ENCODE peak calls at places on chromosomes 1 and 21, in eight cellular contexts. One of them, this sample, is unnamed.

GRCh38 chr1:42168798-42169197 is 4.3 kb upstream of the GUCA2A start:
- DNase-seq in left ventricle myocardium inferior: no peak
- DNase-seq in osteoblast: peak; percentile 44
- DNase-seq in cardiac muscle cell: no peak
- DNase-seq in mammary epithelial cell: no peak
- DNase-seq in uterus: no peak
- DNase-seq in OCI-LY7: no peak
- DNase-seq in colonic mucosa: no peak
- DNase-seq in this sample: no peak

GRCh38 chr1:237705462-237705861 is 185.3 kb downstream of the ZP4 start:
- DNase-seq in mammary epithelial cell: peak; percentile 11
- DNase-seq in OCI-LY7: no peak
- DNase-seq in left ventricle myocardium inferior: no peak
- DNase-seq in cardiac muscle cell: no peak
- DNase-seq in colonic mucosa: no peak
- DNase-seq in osteoblast: no peak
- DNase-seq in uterus: no peak
- DNase-seq in this sample: no peak

GRCh38 chr1:92473781-92474495 is 12.8 kb downstream of the GFI1 start:
- DNase-seq in uterus: no peak
- DNase-seq in osteoblast: no peak
- DNase-seq in OCI-LY7: no peak
- DNase-seq in left ventricle myocardium inferior: no peak
- DNase-seq in colonic mucosa: no peak
- DNase-seq in mammary epithelial cell: no peak
- DNase-seq in cardiac muscle cell: no peak
- DNase-seq in this sample: no peak

GRCh38 chr1:29805122-29805895 is 569.0 kb downstream of the PTPRU start:
- DNase-seq in left ventricle myocardium inferior: no peak
- DNase-seq in OCI-LY7: no peak
- DNase-seq in cardiac muscle cell: no peak
- DNase-seq in uterus: peak; percentile 9
- DNase-seq in osteoblast: no peak
- DNase-seq in colonic mucosa: peak; percentile 7
- DNase-seq in mammary epithelial cell: no peak
- DNase-seq in this sample: peak; percentile 48

GRCh38 chr1:235614442-235614954 is 35.1 kb downstream of the GNG4 start:
- DNase-seq in colonic mucosa: no peak
- DNase-seq in osteoblast: no peak
- DNase-seq in OCI-LY7: no peak
- DNase-seq in uterus: no peak
- DNase-seq in cardiac muscle cell: no peak
- DNase-seq in mammary epithelial cell: no peak
- DNase-seq in left ventricle myocardium inferior: no peak
- DNase-seq in this sample: no peak

GRCh38 chr1:65425697-65426096 is 5.2 kb downstream of the LEPR start:
- DNase-seq in mammary epithelial cell: peak; percentile 91
- DNase-seq in colonic mucosa: no peak
- DNase-seq in OCI-LY7: no peak
- DNase-seq in uterus: no peak
- DNase-seq in osteoblast: peak; percentile 27
- DNase-seq in left ventricle myocardium inferior: no peak
- DNase-seq in cardiac muscle cell: peak; percentile 90
- DNase-seq in this sample: no peak

GRCh38 chr1:3372317-3372716 is 82.1 kb upstream of the ARHGEF16 start:
- DNase-seq in uterus: no peak
- DNase-seq in OCI-LY7: no peak
- DNase-seq in mammary epithelial cell: no peak
- DNase-seq in left ventricle myocardium inferior: no peak
- DNase-seq in cardiac muscle cell: no peak
- DNase-seq in colonic mucosa: no peak
- DNase-seq in osteoblast: no peak
- DNase-seq in this sample: no peak

GRCh38 chr21:33125981-33126380 is 56.0 kb downstream of the OLIG1 start:
- DNase-seq in colonic mucosa: no peak
- DNase-seq in mammary epithelial cell: no peak
- DNase-seq in OCI-LY7: no peak
- DNase-seq in left ventricle myocardium inferior: no peak
- DNase-seq in osteoblast: no peak
- DNase-seq in cardiac muscle cell: no peak
- DNase-seq in uterus: no peak
- DNase-seq in this sample: no peak

GRCh38 chr1:225280563-225280962 is 147.3 kb downstream of the LBR start:
- DNase-seq in osteoblast: no peak
- DNase-seq in mammary epithelial cell: no peak
- DNase-seq in uterus: no peak
- DNase-seq in colonic mucosa: no peak
- DNase-seq in left ventricle myocardium inferior: no peak
- DNase-seq in cardiac muscle cell: no peak
- DNase-seq in OCI-LY7: no peak
- DNase-seq in this sample: no peak

GRCh38 chr1:230327892-230328284 is 98.2 kb downstream of the PGBD5 start:
- DNase-seq in uterus: no peak
- DNase-seq in OCI-LY7: no peak
- DNase-seq in osteoblast: no peak
- DNase-seq in colonic mucosa: no peak
- DNase-seq in cardiac muscle cell: no peak
- DNase-seq in left ventricle myocardium inferior: no peak
- DNase-seq in mammary epithelial cell: no peak
- DNase-seq in this sample: no peak

GRCh38 chr1:66439028-66439427 is 94.9 kb upstream of the SGIP1 start:
- DNase-seq in osteoblast: peak; percentile 52
- DNase-seq in uterus: no peak
- DNase-seq in cardiac muscle cell: no peak
- DNase-seq in OCI-LY7: peak; percentile 27
- DNase-seq in left ventricle myocardium inferior: no peak
- DNase-seq in mammary epithelial cell: peak; percentile 17
- DNase-seq in colonic mucosa: no peak
- DNase-seq in this sample: no peak

GRCh38 chr1:203439086-203439620 is 36.5 kb upstream of the PRELP start:
- DNase-seq in OCI-LY7: no peak
- DNase-seq in osteoblast: no peak
- DNase-seq in colonic mucosa: no peak
- DNase-seq in mammary epithelial cell: no peak
- DNase-seq in cardiac muscle cell: peak; percentile 16
- DNase-seq in left ventricle myocardium inferior: no peak
- DNase-seq in uterus: no peak
- DNase-seq in this sample: no peak

GRCh38 chr1:22849770-22850169 is 122.9 kb downstream of the LACTBL1 start:
- DNase-seq in osteoblast: no peak
- DNase-seq in mammary epithelial cell: no peak
- DNase-seq in uterus: no peak
- DNase-seq in left ventricle myocardium inferior: no peak
- DNase-seq in OCI-LY7: no peak
- DNase-seq in colonic mucosa: no peak
- DNase-seq in cardiac muscle cell: no peak
- DNase-seq in this sample: no peak

GRCh38 chr1:10779201-10779600 is 17.2 kb downstream of the CASZ1 start:
- DNase-seq in mammary epithelial cell: peak; percentile 98
- DNase-seq in OCI-LY7: no peak
- DNase-seq in cardiac muscle cell: no peak
- DNase-seq in uterus: no peak
- DNase-seq in colonic mucosa: peak; percentile 84
- DNase-seq in left ventricle myocardium inferior: no peak
- DNase-seq in osteoblast: no peak
- DNase-seq in this sample: no peak

GRCh38 chr1:100441651-100442050 is 89.3 kb downstream of the CDC14A start:
- DNase-seq in osteoblast: no peak
- DNase-seq in colonic mucosa: no peak
- DNase-seq in mammary epithelial cell: no peak
- DNase-seq in cardiac muscle cell: no peak
- DNase-seq in uterus: no peak
- DNase-seq in OCI-LY7: no peak
- DNase-seq in left ventricle myocardium inferior: no peak
- DNase-seq in this sample: no peak

GRCh38 chr1:159900086-159900680 is at the start of gene CFAP45:
- DNase-seq in cardiac muscle cell: peak; percentile 91
- DNase-seq in colonic mucosa: peak; percentile 89
- DNase-seq in uterus: peak; percentile 67
- DNase-seq in left ventricle myocardium inferior: peak; percentile 82
- DNase-seq in mammary epithelial cell: peak; percentile 68
- DNase-seq in OCI-LY7: no peak
- DNase-seq in osteoblast: peak; percentile 93
- DNase-seq in this sample: peak; percentile 92

GRCh38 chr1:85692730-85693314 is 15.4 kb downstream of the ZNHIT6 start:
- DNase-seq in uterus: no peak
- DNase-seq in left ventricle myocardium inferior: no peak
- DNase-seq in colonic mucosa: no peak
- DNase-seq in OCI-LY7: no peak
- DNase-seq in cardiac muscle cell: peak; percentile 79
- DNase-seq in osteoblast: no peak
- DNase-seq in mammary epithelial cell: peak; percentile 17
- DNase-seq in this sample: no peak

GRCh38 chr21:9750341-9751086 is 770.9 kb upstream of the TPTE start:
- DNase-seq in mammary epithelial cell: no peak
- DNase-seq in colonic mucosa: no peak
- DNase-seq in uterus: no peak
- DNase-seq in OCI-LY7: no peak
- DNase-seq in cardiac muscle cell: no peak
- DNase-seq in left ventricle myocardium inferior: no peak
- DNase-seq in osteoblast: no peak
- DNase-seq in this sample: no peak
- H3K9me3 ChIP-seq in mammary epithelial cell: peaks cover 72% of the 10 kb centered on the region
- H3K9me3 ChIP-seq in colonic mucosa: peaks cover 6% of the 10 kb centered on the region
- H3K9me3 ChIP-seq in uterus: no peaks in the 10 kb centered on the region
- H3K9me3 ChIP-seq in OCI-LY7: peaks cover 14% of the 10 kb centered on the region
- H3K9me3 ChIP-seq in cardiac muscle cell: peaks cover 14% of the 10 kb centered on the region
- H3K9me3 ChIP-seq in left ventricle myocardium inferior: no peaks in the 10 kb centered on the region
- H3K9me3 ChIP-seq in osteoblast: peaks cover 23% of the 10 kb centered on the region
- H3K9me3 ChIP-seq in this sample: no peaks in the 10 kb centered on the region

GRCh38 chr1:37925316-37925715 is 21.5 kb downstream of the INPP5B start:
- DNase-seq in cardiac muscle cell: no peak
- DNase-seq in uterus: no peak
- DNase-seq in mammary epithelial cell: no peak
- DNase-seq in OCI-LY7: peak; percentile 68
- DNase-seq in left ventricle myocardium inferior: no peak
- DNase-seq in osteoblast: no peak
- DNase-seq in colonic mucosa: no peak
- DNase-seq in this sample: no peak

GRCh38 chr1:37923551-37923889 is 23.3 kb downstream of the INPP5B start:
- DNase-seq in mammary epithelial cell: no peak
- DNase-seq in OCI-LY7: no peak
- DNase-seq in cardiac muscle cell: no peak
- DNase-seq in left ventricle myocardium inferior: no peak
- DNase-seq in uterus: no peak
- DNase-seq in osteoblast: no peak
- DNase-seq in colonic mucosa: no peak
- DNase-seq in this sample: no peak

GRCh38 chr1:37930246-37931142 is 16.4 kb downstream of the INPP5B start:
- DNase-seq in osteoblast: peak; percentile 36
- DNase-seq in OCI-LY7: peak; percentile 68
- DNase-seq in left ventricle myocardium inferior: peak; percentile 34
- DNase-seq in colonic mucosa: peak; percentile 26
- DNase-seq in uterus: no peak
- DNase-seq in mammary epithelial cell: peak; percentile 27
- DNase-seq in cardiac muscle cell: peak; percentile 14
- DNase-seq in this sample: no peak

GRCh38 chr1:37922767-37923550 is 23.9 kb downstream of the INPP5B start:
- DNase-seq in OCI-LY7: peak; percentile 93
- DNase-seq in uterus: no peak
- DNase-seq in colonic mucosa: no peak
- DNase-seq in cardiac muscle cell: no peak
- DNase-seq in mammary epithelial cell: no peak
- DNase-seq in left ventricle myocardium inferior: no peak
- DNase-seq in osteoblast: no peak
- DNase-seq in this sample: no peak

GRCh38 chr1:37926061-37926924 is 20.6 kb downstream of the INPP5B start:
- DNase-seq in cardiac muscle cell: no peak
- DNase-seq in osteoblast: peak; percentile 58
- DNase-seq in colonic mucosa: no peak
- DNase-seq in uterus: no peak
- DNase-seq in OCI-LY7: peak; percentile 79
- DNase-seq in left ventricle myocardium inferior: no peak
- DNase-seq in mammary epithelial cell: no peak
- DNase-seq in this sample: no peak
- H3K4me3 ChIP-seq in cardiac muscle cell: no peak overlapping the region
- H3K4me3 ChIP-seq in osteoblast: no peak overlapping the region
- H3K4me3 ChIP-seq in colonic mucosa: no peak overlapping the region
- H3K4me3 ChIP-seq in uterus: no peak overlapping the region
- H3K4me3 ChIP-seq in OCI-LY7: peak overlapping the region; percentile 62
- H3K4me3 ChIP-seq in left ventricle myocardium inferior: peak overlapping the region; percentile 10
- H3K4me3 ChIP-seq in mammary epithelial cell: no peak overlapping the region
- H3K4me3 ChIP-seq in this sample: no peak overlapping the region

DNA sequence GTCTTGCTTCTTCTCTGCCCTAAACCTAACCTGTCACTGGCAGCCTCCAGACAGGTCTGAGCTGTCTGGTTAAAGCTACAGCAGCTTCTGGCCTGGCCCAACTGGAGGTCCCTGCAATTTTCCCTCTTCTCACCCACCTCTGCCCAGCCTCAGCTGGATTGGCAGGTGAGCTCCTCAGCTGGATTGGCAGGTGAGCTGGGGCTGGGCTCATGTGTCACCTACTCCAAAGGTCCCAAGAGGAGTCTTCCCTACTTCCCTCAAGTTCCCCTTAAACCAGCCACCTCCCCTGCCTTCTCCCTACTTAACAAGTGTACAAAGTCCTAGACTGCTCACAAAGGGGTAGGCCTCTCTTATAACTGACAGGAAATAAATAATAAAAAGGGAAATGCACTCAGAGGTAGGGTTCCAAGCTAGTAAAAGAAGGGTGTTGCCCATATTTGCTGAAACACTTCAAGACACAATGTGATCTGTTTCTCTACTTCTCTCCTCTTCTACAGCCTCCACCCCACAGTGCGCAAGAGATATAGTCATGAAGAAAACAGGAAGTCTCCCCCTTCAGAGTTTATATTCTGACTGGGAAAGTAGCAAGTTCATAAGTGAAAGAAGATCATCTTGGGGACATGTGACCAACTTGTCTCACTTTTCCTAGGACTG is at the start of gene GPA33:
- DNase-seq in uterus: no peak
- DNase-seq in osteoblast: no peak
- DNase-seq in colonic mucosa: peak; percentile 88
- DNase-seq in cardiac muscle cell: no peak
- DNase-seq in left ventricle myocardium inferior: no peak
- DNase-seq in OCI-LY7: peak; percentile 23
- DNase-seq in mammary epithelial cell: no peak
- DNase-seq in this sample: no peak
- H3K27ac ChIP-seq in uterus: no peak within 1 kb of the TSS
- H3K27ac ChIP-seq in osteoblast: no peak within 1 kb of the TSS
- H3K27ac ChIP-seq in colonic mucosa: peak within 1 kb of the TSS; percentile 93
- H3K27ac ChIP-seq in cardiac muscle cell: no peak within 1 kb of the TSS
- H3K27ac ChIP-seq in left ventricle myocardium inferior: no peak within 1 kb of the TSS
- H3K27ac ChIP-seq in OCI-LY7: no peak within 1 kb of the TSS
- H3K27ac ChIP-seq in mammary epithelial cell: no peak within 1 kb of the TSS
- H3K27ac ChIP-seq in this sample: no peak within 1 kb of the TSS

GRCh38 chr21:36693144-36694040 is 5.5 kb upstream of the SIM2 start:
- DNase-seq in osteoblast: peak; percentile 74
- DNase-seq in colonic mucosa: no peak
- DNase-seq in OCI-LY7: no peak
- DNase-seq in mammary epithelial cell: no peak
- DNase-seq in uterus: no peak
- DNase-seq in left ventricle myocardium inferior: no peak
- DNase-seq in cardiac muscle cell: no peak
- DNase-seq in this sample: no peak
- H3K9me3 ChIP-seq in osteoblast: no peaks in the 10 kb centered on the region
- H3K9me3 ChIP-seq in colonic mucosa: no peaks in the 10 kb centered on the region
- H3K9me3 ChIP-seq in OCI-LY7: no peaks in the 10 kb centered on the region
- H3K9me3 ChIP-seq in mammary epithelial cell: no peaks in the 10 kb centered on the region
- H3K9me3 ChIP-seq in uterus: no peaks in the 10 kb centered on the region
- H3K9me3 ChIP-seq in left ventricle myocardium inferior: no peaks in the 10 kb centered on the region
- H3K9me3 ChIP-seq in cardiac muscle cell: no peaks in the 10 kb centered on the region
- H3K9me3 ChIP-seq in this sample: peaks cover 2% of the 10 kb centered on the region

This sample was measured in aorta.